ENCODE peak calls at places on chromosomes 4 and X, in eight cellular contexts. One of them, this sample, is unnamed.
A peak's percentile ranks its signal among the peaks of the same experiment; 100 is the strongest.

GRCh38 chr4:25343671-25344070 is 31.1 kb downstream of the ZCCHC4 start:
- DNase-seq in iris pigment epithelial cell: peak; percentile 35
- DNase-seq in A549: no peak
- DNase-seq in GM12865: no peak
- DNase-seq in fibroblast of mammary gland: no peak
- DNase-seq in stimulated activated CD8-positive, alpha-beta memory T cell treated with anti-CD3 and anti-CD28 coated beads, Interleukin-12 subunit alpha, Interleukin-12 subunit beta, amount 100 ng/mL, for 1 hour: no peak
- DNase-seq in SJSA1: no peak
- DNase-seq in breast epithelium: no peak
- DNase-seq in this sample: peak; percentile 38

GRCh38 chr4:4267981-4268380 is 20.0 kb upstream of the TMEM128 start:
- DNase-seq in iris pigment epithelial cell: peak; percentile 23
- DNase-seq in A549: no peak
- DNase-seq in GM12865: no peak
- DNase-seq in fibroblast of mammary gland: no peak
- DNase-seq in stimulated activated CD8-positive, alpha-beta memory T cell treated with anti-CD3 and anti-CD28 coated beads, Interleukin-12 subunit alpha, Interleukin-12 subunit beta, amount 100 ng/mL, for 1 hour: no peak
- DNase-seq in SJSA1: peak; percentile 66
- DNase-seq in breast epithelium: no peak
- DNase-seq in this sample: no peak

GRCh38 chr4:1329408-1330371 is 17.3 kb upstream of the UVSSA start:
- DNase-seq in iris pigment epithelial cell: no peak
- DNase-seq in A549: no peak
- DNase-seq in GM12865: no peak
- DNase-seq in fibroblast of mammary gland: peak; percentile 75
- DNase-seq in stimulated activated CD8-positive, alpha-beta memory T cell treated with anti-CD3 and anti-CD28 coated beads, Interleukin-12 subunit alpha, Interleukin-12 subunit beta, amount 100 ng/mL, for 1 hour: no peak
- DNase-seq in SJSA1: no peak
- DNase-seq in breast epithelium: peak; percentile 79
- DNase-seq in this sample: no peak

GRCh38 chr4:175562111-175562510 is 250.0 kb downstream of the GPM6A start:
- DNase-seq in iris pigment epithelial cell: no peak
- DNase-seq in A549: no peak
- DNase-seq in GM12865: no peak
- DNase-seq in fibroblast of mammary gland: no peak
- DNase-seq in stimulated activated CD8-positive, alpha-beta memory T cell treated with anti-CD3 and anti-CD28 coated beads, Interleukin-12 subunit alpha, Interleukin-12 subunit beta, amount 100 ng/mL, for 1 hour: no peak
- DNase-seq in SJSA1: no peak
- DNase-seq in breast epithelium: no peak
- DNase-seq in this sample: no peak

GRCh38 chrX:24485323-24485722 is 20.2 kb downstream of the PDK3 start:
- DNase-seq in iris pigment epithelial cell: no peak
- DNase-seq in A549: no peak
- DNase-seq in GM12865: no peak
- DNase-seq in fibroblast of mammary gland: no peak
- DNase-seq in stimulated activated CD8-positive, alpha-beta memory T cell treated with anti-CD3 and anti-CD28 coated beads, Interleukin-12 subunit alpha, Interleukin-12 subunit beta, amount 100 ng/mL, for 1 hour: no peak
- DNase-seq in SJSA1: no peak
- DNase-seq in breast epithelium: no peak
- DNase-seq in this sample: no peak

GRCh38 chr4:90660672-90661071 is 533.5 kb downstream of the CCSER1 start:
- DNase-seq in iris pigment epithelial cell: no peak
- DNase-seq in A549: no peak
- DNase-seq in GM12865: no peak
- DNase-seq in fibroblast of mammary gland: no peak
- DNase-seq in stimulated activated CD8-positive, alpha-beta memory T cell treated with anti-CD3 and anti-CD28 coated beads, Interleukin-12 subunit alpha, Interleukin-12 subunit beta, amount 100 ng/mL, for 1 hour: no peak
- DNase-seq in SJSA1: no peak
- DNase-seq in breast epithelium: no peak
- DNase-seq in this sample: no peak

GRCh38 chrX:36642052-36642451 is 366.1 kb upstream of the FAM47C start:
- DNase-seq in iris pigment epithelial cell: no peak
- DNase-seq in A549: no peak
- DNase-seq in GM12865: no peak
- DNase-seq in fibroblast of mammary gland: no peak
- DNase-seq in stimulated activated CD8-positive, alpha-beta memory T cell treated with anti-CD3 and anti-CD28 coated beads, Interleukin-12 subunit alpha, Interleukin-12 subunit beta, amount 100 ng/mL, for 1 hour: no peak
- DNase-seq in SJSA1: no peak
- DNase-seq in breast epithelium: no peak
- DNase-seq in this sample: no peak

GRCh38 chr4:103994059-103994458 is 274.3 kb upstream of the TACR3 start:
- DNase-seq in iris pigment epithelial cell: peak; percentile 3
- DNase-seq in A549: no peak
- DNase-seq in GM12865: peak; percentile 31
- DNase-seq in fibroblast of mammary gland: peak; percentile 41
- DNase-seq in stimulated activated CD8-positive, alpha-beta memory T cell treated with anti-CD3 and anti-CD28 coated beads, Interleukin-12 subunit alpha, Interleukin-12 subunit beta, amount 100 ng/mL, for 1 hour: no peak
- DNase-seq in SJSA1: no peak
- DNase-seq in breast epithelium: no peak
- DNase-seq in this sample: no peak

GRCh38 chrX:146056511-146057081 is 239.0 kb downstream of the SLITRK2 start:
- DNase-seq in iris pigment epithelial cell: no peak
- DNase-seq in A549: no peak
- DNase-seq in GM12865: no peak
- DNase-seq in fibroblast of mammary gland: no peak
- DNase-seq in stimulated activated CD8-positive, alpha-beta memory T cell treated with anti-CD3 and anti-CD28 coated beads, Interleukin-12 subunit alpha, Interleukin-12 subunit beta, amount 100 ng/mL, for 1 hour: no peak
- DNase-seq in SJSA1: no peak
- DNase-seq in breast epithelium: no peak
- DNase-seq in this sample: no peak

GRCh38 chr4:73650255-73650654 is 30.0 kb upstream of the RASSF6 start:
- DNase-seq in iris pigment epithelial cell: no peak
- DNase-seq in A549: no peak
- DNase-seq in GM12865: no peak
- DNase-seq in fibroblast of mammary gland: no peak
- DNase-seq in stimulated activated CD8-positive, alpha-beta memory T cell treated with anti-CD3 and anti-CD28 coated beads, Interleukin-12 subunit alpha, Interleukin-12 subunit beta, amount 100 ng/mL, for 1 hour: no peak
- DNase-seq in SJSA1: no peak
- DNase-seq in breast epithelium: no peak
- DNase-seq in this sample: no peak

GRCh38 chr4:25223770-25224375 is 10.0 kb upstream of the PI4K2B start:
- DNase-seq in iris pigment epithelial cell: peak; percentile 41
- DNase-seq in A549: no peak
- DNase-seq in GM12865: peak; percentile 19
- DNase-seq in fibroblast of mammary gland: peak; percentile 48
- DNase-seq in stimulated activated CD8-positive, alpha-beta memory T cell treated with anti-CD3 and anti-CD28 coated beads, Interleukin-12 subunit alpha, Interleukin-12 subunit beta, amount 100 ng/mL, for 1 hour: no peak
- DNase-seq in SJSA1: no peak
- DNase-seq in breast epithelium: no peak
- DNase-seq in this sample: peak; percentile 29

GRCh38 chr4:144649646-144650045 is 3.7 kb downstream of the HHIP start:
- DNase-seq in iris pigment epithelial cell: no peak
- DNase-seq in A549: no peak
- DNase-seq in GM12865: no peak
- DNase-seq in fibroblast of mammary gland: no peak
- DNase-seq in stimulated activated CD8-positive, alpha-beta memory T cell treated with anti-CD3 and anti-CD28 coated beads, Interleukin-12 subunit alpha, Interleukin-12 subunit beta, amount 100 ng/mL, for 1 hour: no peak
- DNase-seq in SJSA1: no peak
- DNase-seq in breast epithelium: no peak
- DNase-seq in this sample: no peak

GRCh38 chrX:65587616-65588526 is 53.3 kb upstream of the LAS1L start:
- DNase-seq in iris pigment epithelial cell: peak; percentile 34
- DNase-seq in A549: no peak
- DNase-seq in GM12865: no peak
- DNase-seq in fibroblast of mammary gland: peak; percentile 78
- DNase-seq in stimulated activated CD8-positive, alpha-beta memory T cell treated with anti-CD3 and anti-CD28 coated beads, Interleukin-12 subunit alpha, Interleukin-12 subunit beta, amount 100 ng/mL, for 1 hour: no peak
- DNase-seq in SJSA1: peak; percentile 49
- DNase-seq in breast epithelium: peak; percentile 72
- DNase-seq in this sample: peak; percentile 63

GRCh38 chr4:122819708-122820449 is 6.8 kb upstream of the FGF2 start:
- DNase-seq in iris pigment epithelial cell: peak; percentile 82
- DNase-seq in A549: no peak
- DNase-seq in GM12865: no peak
- DNase-seq in fibroblast of mammary gland: peak; percentile 80
- DNase-seq in stimulated activated CD8-positive, alpha-beta memory T cell treated with anti-CD3 and anti-CD28 coated beads, Interleukin-12 subunit alpha, Interleukin-12 subunit beta, amount 100 ng/mL, for 1 hour: no peak
- DNase-seq in SJSA1: no peak
- DNase-seq in breast epithelium: no peak
- DNase-seq in this sample: peak; percentile 61

GRCh38 chrX:9340619-9341304 is 124.1 kb upstream of the TBL1X start:
- DNase-seq in iris pigment epithelial cell: peak; percentile 55
- DNase-seq in A549: no peak
- DNase-seq in GM12865: peak; percentile 55
- DNase-seq in fibroblast of mammary gland: peak; percentile 42
- DNase-seq in stimulated activated CD8-positive, alpha-beta memory T cell treated with anti-CD3 and anti-CD28 coated beads, Interleukin-12 subunit alpha, Interleukin-12 subunit beta, amount 100 ng/mL, for 1 hour: no peak
- DNase-seq in SJSA1: no peak
- DNase-seq in breast epithelium: peak; percentile 36
- DNase-seq in this sample: peak; percentile 31

This sample was measured in EL.